ENCODE peak calls at places on chromosomes 12 and 14, in four cellular contexts. W is amniotic epithelial cell, C is astrocyte of the cerebellum, Q is GM10248. Y is an unnamed sample.

GRCh38 chr14:35949933-35950332 is 123.8 kb downstream of the BRMS1L start:
- DNase-seq in W (no peak), C (no peak), Q (no peak), Y (no peak)

GRCh38 chr12:4506870-4507269 is 31.8 kb upstream of the RAD51AP1 start:
- DNase-seq in W (peak), C (peak), Q (peak), Y (no peak)

GRCh38 chr12:123265851-123266678 is 5.6 kb downstream of the CDK2AP1 start:
- DNase-seq in W (no peak), C (no peak), Q (no peak), Y (no peak)

GRCh38 chr14:74574706-74575105 is 37.3 kb downstream of the LTBP2 start:
- DNase-seq in W (no peak), C (no peak), Q (no peak), Y (peak)

GRCh38 chr14:69708586-69709169 is 58.3 kb upstream of the SRSF5 start:
- DNase-seq in W (peak), C (no peak), Q (no peak), Y (peak)

GRCh38 chr12:66014818-66015217 is 115.7 kb downstream of the LLPH start:
- DNase-seq in W (peak), C (no peak), Q (no peak), Y (no peak)

GRCh38 chr12:94998322-94998721 is 5.2 kb downstream of the NDUFA12 start:
- DNase-seq in W (peak), C (no peak), Q (no peak), Y (no peak)

GRCh38 chr12:93376436-93377251 is 1.1 kb upstream of the NUDT4 start:
- DNase-seq in W (peak), C (no peak), Q (peak), Y (no peak)

GRCh38 chr12:131729254-131729955 is 18.5 kb downstream of the SFSWAP start:
- DNase-seq in W (no peak), C (no peak), Q (no peak), Y (no peak)

Y was measured in RPMI8226.